ENCODE peak calls at places on chromosomes 11 and 22, in five cellular contexts. One of them, this sample, is unnamed.

GRCh38 chr11:95231881-95232605 is 1.0 kb upstream of the SESN3 start:
- DNase-seq in endodermal cell: peak
- DNase-seq in ascending aorta: peak
- DNase-seq in foreskin keratinocyte: peak
- DNase-seq in MM.1S: peak
- DNase-seq in this sample: peak

GRCh38 chr11:94649925-94650623 is 82.9 kb downstream of the PIWIL4 start:
- DNase-seq in ascending aorta: no peak
- DNase-seq in endodermal cell: peak
- DNase-seq in MM.1S: no peak
- DNase-seq in foreskin keratinocyte: no peak
- DNase-seq in this sample: no peak

GRCh38 chr22:26737262-26737661 is 79.9 kb downstream of the MIAT start:
- DNase-seq in endodermal cell: no peak
- DNase-seq in ascending aorta: no peak
- DNase-seq in foreskin keratinocyte: no peak
- DNase-seq in MM.1S: no peak
- DNase-seq in this sample: no peak

GRCh38 chr11:96188625-96189006 is 154.4 kb downstream of the MAML2 start:
- DNase-seq in endodermal cell: no peak
- DNase-seq in MM.1S: peak
- DNase-seq in ascending aorta: no peak
- DNase-seq in foreskin keratinocyte: no peak
- DNase-seq in this sample: no peak

GRCh38 chr11:128415539-128415938 is 171.8 kb downstream of the ETS1 start:
- DNase-seq in foreskin keratinocyte: no peak
- DNase-seq in endodermal cell: no peak
- DNase-seq in MM.1S: peak
- DNase-seq in ascending aorta: no peak
- DNase-seq in this sample: no peak

GRCh38 chr11:86621854-86622253 is 50.6 kb downstream of the ME3 start:
- DNase-seq in MM.1S: no peak
- DNase-seq in foreskin keratinocyte: no peak
- DNase-seq in ascending aorta: no peak
- DNase-seq in endodermal cell: no peak
- DNase-seq in this sample: no peak

GRCh38 chr11:119315139-119316016 is 1.6 kb downstream of the MCAM start:
- DNase-seq in endodermal cell: peak
- DNase-seq in foreskin keratinocyte: peak
- DNase-seq in ascending aorta: peak
- DNase-seq in MM.1S: peak
- DNase-seq in this sample: peak

GRCh38 chr11:125393331-125393730 is 102.7 kb downstream of the FEZ1 start:
- DNase-seq in ascending aorta: no peak
- DNase-seq in foreskin keratinocyte: no peak
- DNase-seq in endodermal cell: no peak
- DNase-seq in MM.1S: no peak
- DNase-seq in this sample: no peak

GRCh38 chr22:45804319-45804985 is 132.8 kb downstream of the ATXN10 start:
- DNase-seq in endodermal cell: no peak
- DNase-seq in foreskin keratinocyte: no peak
- DNase-seq in MM.1S: no peak
- DNase-seq in ascending aorta: no peak
- DNase-seq in this sample: no peak

GRCh38 chr11:68941324-68942089 is 37.8 kb downstream of the IGHMBP2 start:
- DNase-seq in MM.1S: no peak
- DNase-seq in endodermal cell: no peak
- DNase-seq in foreskin keratinocyte: no peak
- DNase-seq in ascending aorta: peak
- DNase-seq in this sample: no peak

GRCh38 chr11:47383106-47383505 is 4.8 kb upstream of the SPI1 start:
- DNase-seq in endodermal cell: no peak
- DNase-seq in foreskin keratinocyte: no peak
- DNase-seq in MM.1S: no peak
- DNase-seq in ascending aorta: no peak
- DNase-seq in this sample: no peak

GRCh38 chr22:24402460-24403192 is 24.8 kb upstream of the ADORA2A start:
- DNase-seq in endodermal cell: no peak
- DNase-seq in ascending aorta: peak
- DNase-seq in foreskin keratinocyte: peak
- DNase-seq in MM.1S: no peak
- DNase-seq in this sample: no peak

GRCh38 chr11:117314840-117315239 is 1.2 kb downstream of the BACE1 start:
- DNase-seq in MM.1S: no peak
- DNase-seq in endodermal cell: peak
- DNase-seq in foreskin keratinocyte: no peak
- DNase-seq in ascending aorta: no peak
- DNase-seq in this sample: no peak

GRCh38 chr22:43944670-43945430 is 10.4 kb upstream of the SAMM50 start:
- DNase-seq in endodermal cell: no peak
- DNase-seq in ascending aorta: no peak
- DNase-seq in foreskin keratinocyte: peak
- DNase-seq in MM.1S: no peak
- DNase-seq in this sample: no peak

GRCh38 chr11:115784796-115785521 is 280.7 kb upstream of the CADM1 start:
- DNase-seq in ascending aorta: no peak
- DNase-seq in MM.1S: no peak
- DNase-seq in endodermal cell: no peak
- DNase-seq in foreskin keratinocyte: no peak
- DNase-seq in this sample: no peak

GRCh38 chr22:19641254-19641982 is 72.9 kb upstream of the SEPTIN5 start:
- DNase-seq in endodermal cell: peak
- DNase-seq in MM.1S: peak
- DNase-seq in ascending aorta: peak
- DNase-seq in foreskin keratinocyte: peak
- DNase-seq in this sample: peak

GRCh38 chr11:95596011-95596489 is 193.5 kb downstream of the FAM76B start:
- DNase-seq in endodermal cell: no peak
- DNase-seq in MM.1S: no peak
- DNase-seq in foreskin keratinocyte: peak
- DNase-seq in ascending aorta: no peak
- DNase-seq in this sample: no peak

GRCh38 chr22:41308054-41308453 is 6.7 kb downstream of the ZC3H7B start:
- DNase-seq in ascending aorta: no peak
- DNase-seq in MM.1S: no peak
- DNase-seq in endodermal cell: no peak
- DNase-seq in foreskin keratinocyte: no peak
- DNase-seq in this sample: no peak

GRCh38 chr11:69335461-69336386 is 41.8 kb downstream of the MYEOV start:
- DNase-seq in foreskin keratinocyte: no peak
- DNase-seq in MM.1S: no peak
- DNase-seq in ascending aorta: no peak
- DNase-seq in endodermal cell: peak
- DNase-seq in this sample: peak

GRCh38 chr11:72534859-72535547 is 100.7 kb upstream of the CLPB start:
- DNase-seq in MM.1S: no peak
- DNase-seq in ascending aorta: no peak
- DNase-seq in foreskin keratinocyte: peak
- DNase-seq in endodermal cell: peak
- DNase-seq in this sample: peak

GRCh38 chr22:33919591-33920501 is at the start of gene LARGE1:
- DNase-seq in MM.1S: peak
- DNase-seq in endodermal cell: peak
- DNase-seq in ascending aorta: peak
- DNase-seq in foreskin keratinocyte: peak
- DNase-seq in this sample: peak

GRCh38 chr11:2320591-2321310 is 18.9 kb downstream of the TSPAN32 start:
- DNase-seq in MM.1S: no peak
- DNase-seq in ascending aorta: peak
- DNase-seq in foreskin keratinocyte: no peak
- DNase-seq in endodermal cell: no peak
- DNase-seq in this sample: no peak

GRCh38 chr11:13013054-13013488 is 4.0 kb downstream of the RASSF10 start:
- DNase-seq in foreskin keratinocyte: no peak
- DNase-seq in MM.1S: no peak
- DNase-seq in ascending aorta: no peak
- DNase-seq in endodermal cell: no peak
- DNase-seq in this sample: no peak

DNA sequence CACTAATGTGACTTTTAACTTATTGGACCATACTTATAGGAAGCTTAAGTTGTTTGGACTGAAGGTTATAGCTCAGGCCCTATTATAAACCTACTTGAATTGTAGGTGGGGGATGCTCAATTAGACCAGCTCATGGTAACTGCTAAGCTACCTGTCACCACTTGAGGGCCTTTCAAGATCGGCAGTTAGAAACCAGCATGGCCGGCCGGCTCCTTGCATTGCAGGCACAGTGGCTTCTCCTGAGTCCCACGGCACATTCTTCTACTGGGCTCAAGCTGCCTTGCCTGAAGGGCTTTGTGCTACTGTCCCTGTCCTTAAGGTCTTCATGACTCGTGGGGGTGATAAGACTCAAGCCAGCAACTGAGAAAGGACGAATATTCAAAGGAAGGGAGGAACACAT is 70.8 kb downstream of the TBC1D22A start:
- DNase-seq in foreskin keratinocyte: no peak
- DNase-seq in endodermal cell: peak
- DNase-seq in ascending aorta: no peak
- DNase-seq in MM.1S: no peak
- DNase-seq in this sample: peak
- TF ChIP-seq CTCF in foreskin keratinocyte: peak
- TF ChIP-seq CTCF in endodermal cell: peak
- TF ChIP-seq CTCF in ascending aorta: no peak
- TF ChIP-seq CTCF in MM.1S: no peak
- TF ChIP-seq CTCF in this sample: peak

GRCh38 chr11:102608699-102609098 is 16.4 kb downstream of the MMP20 start:
- DNase-seq in ascending aorta: no peak
- DNase-seq in foreskin keratinocyte: no peak
- DNase-seq in endodermal cell: no peak
- DNase-seq in MM.1S: no peak
- DNase-seq in this sample: no peak

GRCh38 chr11:102613455-102613854 is 11.7 kb downstream of the MMP20 start:
- DNase-seq in MM.1S: no peak
- DNase-seq in endodermal cell: no peak
- DNase-seq in ascending aorta: no peak
- DNase-seq in foreskin keratinocyte: no peak
- DNase-seq in this sample: no peak

GRCh38 chr11:102610198-102610597 is 14.9 kb downstream of the MMP20 start:
- DNase-seq in foreskin keratinocyte: no peak
- DNase-seq in endodermal cell: no peak
- DNase-seq in MM.1S: no peak
- DNase-seq in ascending aorta: no peak
- DNase-seq in this sample: no peak

GRCh38 chr11:102614485-102614884 is 10.6 kb downstream of the MMP20 start:
- DNase-seq in ascending aorta: no peak
- DNase-seq in foreskin keratinocyte: no peak
- DNase-seq in endodermal cell: no peak
- DNase-seq in MM.1S: no peak
- DNase-seq in this sample: no peak

GRCh38 chr11:102611291-102611690 is 13.8 kb downstream of the MMP20 start:
- DNase-seq in foreskin keratinocyte: no peak
- DNase-seq in ascending aorta: no peak
- DNase-seq in MM.1S: no peak
- DNase-seq in endodermal cell: no peak
- DNase-seq in this sample: no peak
- TF ChIP-seq CTCF in foreskin keratinocyte: no peak
- TF ChIP-seq CTCF in ascending aorta: no peak
- TF ChIP-seq CTCF in MM.1S: no peak
- TF ChIP-seq CTCF in endodermal cell: no peak
- TF ChIP-seq CTCF in this sample: no peak

GRCh38 chr11:121870202-121871045 is 245.6 kb downstream of the BLID start:
- DNase-seq in MM.1S: no peak
- DNase-seq in endodermal cell: no peak
- DNase-seq in foreskin keratinocyte: no peak
- DNase-seq in ascending aorta: no peak
- DNase-seq in this sample: no peak
- TF ChIP-seq CTCF in MM.1S: no peak
- TF ChIP-seq CTCF in endodermal cell: peak
- TF ChIP-seq CTCF in foreskin keratinocyte: peak
- TF ChIP-seq CTCF in ascending aorta: no peak
- TF ChIP-seq CTCF in this sample: no peak

GRCh38 chr22:50271519-50271970 is 1.4 kb upstream of the MAPK11 start:
- DNase-seq in ascending aorta: no peak
- DNase-seq in MM.1S: peak
- DNase-seq in foreskin keratinocyte: no peak
- DNase-seq in endodermal cell: peak
- DNase-seq in this sample: peak
- TF ChIP-seq CTCF in ascending aorta: no peak
- TF ChIP-seq CTCF in MM.1S: peak
- TF ChIP-seq CTCF in foreskin keratinocyte: peak
- TF ChIP-seq CTCF in endodermal cell: peak
- TF ChIP-seq CTCF in this sample: no peak

GRCh38 chr11:11078344-11078743 is 220.5 kb upstream of the ZBED5 start:
- DNase-seq in MM.1S: no peak
- DNase-seq in endodermal cell: no peak
- DNase-seq in ascending aorta: no peak
- DNase-seq in foreskin keratinocyte: no peak
- DNase-seq in this sample: no peak
- TF ChIP-seq CTCF in MM.1S: no peak
- TF ChIP-seq CTCF in endodermal cell: peak
- TF ChIP-seq CTCF in ascending aorta: no peak
- TF ChIP-seq CTCF in foreskin keratinocyte: peak
- TF ChIP-seq CTCF in this sample: peak

GRCh38 chr11:32659672-32660071 is 76.0 kb downstream of the EIF3M start:
- DNase-seq in MM.1S: no peak
- DNase-seq in foreskin keratinocyte: peak
- DNase-seq in ascending aorta: no peak
- DNase-seq in endodermal cell: no peak
- DNase-seq in this sample: no peak
- TF ChIP-seq CTCF in MM.1S: no peak
- TF ChIP-seq CTCF in foreskin keratinocyte: peak
- TF ChIP-seq CTCF in ascending aorta: no peak
- TF ChIP-seq CTCF in endodermal cell: no peak
- TF ChIP-seq CTCF in this sample: no peak

DNA sequence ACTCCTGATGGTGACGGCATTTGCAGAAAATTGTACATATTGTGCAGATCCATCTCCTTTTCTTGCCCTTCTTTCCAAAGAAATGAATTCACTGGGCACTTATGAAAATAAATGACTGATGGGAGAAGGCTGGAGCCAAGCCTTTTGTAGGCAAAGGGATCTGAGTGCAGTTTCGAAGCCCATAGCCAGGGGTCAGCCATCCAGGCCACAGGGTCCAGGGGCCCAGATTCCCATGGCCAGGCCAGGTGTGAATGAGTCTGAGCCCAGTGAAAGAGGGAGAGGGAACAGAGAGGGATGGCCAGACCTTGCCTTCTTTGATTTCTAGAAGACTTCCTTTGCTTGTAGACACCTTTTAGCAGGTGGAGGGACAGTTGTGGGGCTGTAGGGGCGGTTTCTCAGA is 209.1 kb downstream of the KIRREL3 start:
- DNase-seq in MM.1S: no peak
- DNase-seq in endodermal cell: peak
- DNase-seq in ascending aorta: no peak
- DNase-seq in foreskin keratinocyte: no peak
- DNase-seq in this sample: peak
- TF ChIP-seq CTCF in MM.1S: no peak
- TF ChIP-seq CTCF in endodermal cell: peak
- TF ChIP-seq CTCF in ascending aorta: no peak
- TF ChIP-seq CTCF in foreskin keratinocyte: no peak
- TF ChIP-seq CTCF in this sample: peak

GRCh38 chr11:123235117-123235686 is 40.2 kb upstream of the CLMP start:
- DNase-seq in ascending aorta: peak
- DNase-seq in endodermal cell: peak
- DNase-seq in MM.1S: no peak
- DNase-seq in foreskin keratinocyte: no peak
- DNase-seq in this sample: peak
- TF ChIP-seq CTCF in ascending aorta: peak
- TF ChIP-seq CTCF in endodermal cell: peak
- TF ChIP-seq CTCF in MM.1S: peak
- TF ChIP-seq CTCF in foreskin keratinocyte: peak
- TF ChIP-seq CTCF in this sample: peak

This sample was measured in H9.